ENCODE peak calls at places on chromosomes 6 and 20, in eight cellular contexts. O is GM23248, W is PC-3, P is GM23338, T is SK-N-SH, L is HCT116, F is PC-9, K is Karpas-422. I is an unnamed sample.

GRCh38 chr6:107822154-107823046 is 1.7 kb downstream of the SCML4 start:
- DNase-seq in T (no peak), P (no peak), F (no peak), K (peak; percentile 53), W (no peak), O (no peak), L (no peak), I (no peak)

GRCh38 chr6:123546537-123546936 is 90.2 kb downstream of the TRDN start:
- DNase-seq in P (no peak), T (no peak), W (no peak), L (no peak), O (no peak), F (no peak), K (no peak), I (no peak)

GRCh38 chr20:31861346-31862156 is 8.8 kb downstream of the DUSP15 start:
- DNase-seq in L (peak; percentile 35), P (peak; percentile 97), K (peak; percentile 50), F (peak; percentile 56), W (peak; percentile 53), T (peak; percentile 99), O (peak; percentile 71), I (peak; percentile 94)

GRCh38 chr6:33988121-33989015 is 157.5 kb downstream of the GRM4 start:
- DNase-seq in K (no peak), F (no peak), W (no peak), L (no peak), P (no peak), T (peak; percentile 45), O (no peak), I (peak; percentile 85)

GRCh38 chr6:3398755-3399671 is 57.8 kb downstream of the SLC22A23 start:
- DNase-seq in T (no peak), W (peak; percentile 17), K (no peak), L (no peak), F (no peak), P (no peak), O (no peak), I (peak; percentile 50)

GRCh38 chr6:99712560-99712959 is 105.9 kb downstream of the PRDM13 start:
- DNase-seq in F (no peak), T (no peak), K (no peak), P (no peak), O (no peak), L (no peak), W (no peak), I (no peak)

GRCh38 chr6:143157146-143157545 is 96.5 kb downstream of the AIG1 start:
- DNase-seq in O (peak; percentile 56), P (no peak), F (peak; percentile 9), T (no peak), K (no peak), L (no peak), W (peak; percentile 13), I (no peak)

GRCh38 chr6:43669050-43669921 is 18.3 kb downstream of the MRPS18A start:
- DNase-seq in K (no peak), F (no peak), T (peak; percentile 46), P (peak; percentile 27), W (no peak), O (peak; percentile 94), L (no peak), I (peak; percentile 51)

GRCh38 chr6:129648819-129649491 is 61.0 kb downstream of the ARHGAP18 start:
- DNase-seq in K (no peak), O (no peak), W (no peak), F (no peak), T (no peak), P (no peak), L (peak; percentile 55), I (no peak)

GRCh38 chr6:157995458-157995857 is 13.8 kb downstream of the SYNJ2 start:
- DNase-seq in P (no peak), K (no peak), F (no peak), W (no peak), T (no peak), L (no peak), O (no peak), I (no peak)

GRCh38 chr20:62482136-62482833 is 6.5 kb upstream of the GATA5 start:
- DNase-seq in L (no peak), W (peak; percentile 24), K (no peak), F (peak; percentile 79), P (no peak), O (no peak), T (no peak), I (peak; percentile 62)

GRCh38 chr6:107116328-107116892 is 1.1 kb upstream of the BEND3 start:
- DNase-seq in L (no peak), T (peak; percentile 51), W (peak; percentile 23), F (no peak), O (peak; percentile 51), K (peak; percentile 90), P (peak; percentile 96), I (peak; percentile 58)

GRCh38 chr6:149458196-149458595 is 26.6 kb downstream of the ZC3H12D start:
- DNase-seq in F (no peak), P (no peak), W (no peak), T (no peak), K (no peak), O (peak; percentile 28), L (no peak), I (no peak)

GRCh38 chr20:3846740-3847418 is at the start of gene MAVS:
- DNase-seq in T (peak; percentile 98), P (peak; percentile 95), F (peak; percentile 91), K (peak; percentile 96), L (peak; percentile 40), O (peak; percentile 91), W (peak; percentile 88), I (peak; percentile 94)

GRCh38 chr20:50837532-50838321 is 42.9 kb downstream of the BCAS4 start:
- DNase-seq in W (peak; percentile 11), O (peak; percentile 93), K (peak; percentile 57), T (no peak), L (no peak), P (no peak), F (no peak), I (peak; percentile 75)

DNA sequence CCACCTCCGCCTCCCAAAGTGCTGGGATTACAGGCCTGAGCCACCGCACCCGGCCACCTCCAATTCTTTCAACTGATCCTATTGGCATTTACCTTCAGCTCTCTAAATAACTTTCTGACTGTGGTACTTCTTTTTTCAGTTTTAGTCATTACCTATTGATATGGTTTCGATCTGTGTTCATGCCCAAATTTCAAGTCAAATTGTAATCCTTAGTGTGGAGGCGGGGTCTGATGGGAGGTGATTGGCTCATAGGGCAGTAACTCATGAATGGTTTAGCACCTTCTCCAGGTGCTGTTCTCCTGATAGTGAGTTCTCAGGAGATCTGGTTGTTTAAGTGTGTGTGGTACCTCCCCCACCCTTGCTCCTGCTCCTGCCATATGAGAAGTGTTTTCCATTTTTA is 140.9 kb downstream of the LPA start:
- DNase-seq in L (no peak), P (no peak), O (no peak), W (no peak), F (no peak), T (no peak), K (no peak), I (no peak)
- H3K9me2 ChIP-seq in L (no peaks in the 10 kb centered on the region), P (no peaks in the 10 kb centered on the region), O (no peaks in the 10 kb centered on the region), W (no peaks in the 10 kb centered on the region), F (no peaks in the 10 kb centered on the region), T (no peaks in the 10 kb centered on the region), K (no peaks in the 10 kb centered on the region), I (no peaks in the 10 kb centered on the region)

GRCh38 chr20:52434041-52434425 is 242.5 kb upstream of the ZFP64 start:
- DNase-seq in P (no peak), L (no peak), F (no peak), O (no peak), W (no peak), T (no peak), K (no peak), I (no peak)
- H3K9me2 ChIP-seq in P (peaks cover 8% of the 10 kb centered on the region), L (no peaks in the 10 kb centered on the region), F (no peaks in the 10 kb centered on the region), O (no peaks in the 10 kb centered on the region), W (no peaks in the 10 kb centered on the region), T (no peaks in the 10 kb centered on the region), K (no peaks in the 10 kb centered on the region), I (no peaks in the 10 kb centered on the region)

DNA sequence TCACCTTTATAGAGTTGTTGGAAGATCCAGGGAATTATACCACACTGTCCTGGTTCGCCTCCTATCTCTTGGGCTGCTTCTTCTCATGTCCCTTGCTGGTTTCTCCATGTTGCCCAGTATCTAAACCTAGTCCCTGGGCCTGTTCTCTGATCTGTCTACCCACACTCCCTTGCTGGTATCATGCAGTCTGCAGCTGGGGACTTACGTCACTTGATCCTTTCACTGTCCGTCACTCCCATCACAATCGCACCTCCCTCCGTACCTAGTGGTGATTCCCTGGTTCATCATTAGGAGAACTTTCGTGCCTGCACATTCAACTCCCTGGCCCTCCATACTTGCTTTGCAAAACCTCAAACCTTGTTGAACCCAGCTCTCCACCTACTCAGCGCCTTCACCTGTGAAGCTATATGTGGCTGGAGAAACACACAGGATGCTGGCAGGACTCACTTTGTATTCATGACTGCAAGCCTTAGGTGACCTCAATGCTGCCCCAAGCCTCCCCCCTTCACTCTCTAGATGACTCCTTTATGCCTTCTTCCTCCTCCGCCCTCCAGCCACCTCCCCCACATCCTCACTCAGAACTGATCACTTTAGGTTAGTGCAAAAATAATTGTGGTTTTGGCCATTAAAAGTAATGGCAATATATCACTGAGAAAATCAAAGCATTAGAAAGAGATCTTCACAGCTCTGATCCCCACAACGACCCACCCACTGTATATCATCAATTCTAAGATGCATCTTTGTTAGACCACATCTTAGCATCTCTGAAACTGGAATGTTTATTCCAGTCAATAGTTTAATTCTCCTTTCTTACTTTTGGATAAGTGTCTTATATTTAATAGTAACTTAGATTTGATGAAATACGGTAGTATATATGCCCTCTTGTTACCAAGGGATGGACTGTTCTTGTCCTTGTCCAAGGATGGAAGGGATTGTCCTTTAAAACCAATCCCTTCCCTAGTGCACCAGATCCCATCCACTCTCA is 26.4 kb downstream of the GDAP1L1 start:
- DNase-seq in K (no peak), T (no peak), O (no peak), F (no peak), W (no peak), L (no peak), P (no peak), I (no peak)
- H3K9me2 ChIP-seq in K (no peaks in the 10 kb centered on the region), T (no peaks in the 10 kb centered on the region), O (no peaks in the 10 kb centered on the region), F (no peaks in the 10 kb centered on the region), W (no peaks in the 10 kb centered on the region), L (no peaks in the 10 kb centered on the region), P (no peaks in the 10 kb centered on the region), I (no peaks in the 10 kb centered on the region)

DNA sequence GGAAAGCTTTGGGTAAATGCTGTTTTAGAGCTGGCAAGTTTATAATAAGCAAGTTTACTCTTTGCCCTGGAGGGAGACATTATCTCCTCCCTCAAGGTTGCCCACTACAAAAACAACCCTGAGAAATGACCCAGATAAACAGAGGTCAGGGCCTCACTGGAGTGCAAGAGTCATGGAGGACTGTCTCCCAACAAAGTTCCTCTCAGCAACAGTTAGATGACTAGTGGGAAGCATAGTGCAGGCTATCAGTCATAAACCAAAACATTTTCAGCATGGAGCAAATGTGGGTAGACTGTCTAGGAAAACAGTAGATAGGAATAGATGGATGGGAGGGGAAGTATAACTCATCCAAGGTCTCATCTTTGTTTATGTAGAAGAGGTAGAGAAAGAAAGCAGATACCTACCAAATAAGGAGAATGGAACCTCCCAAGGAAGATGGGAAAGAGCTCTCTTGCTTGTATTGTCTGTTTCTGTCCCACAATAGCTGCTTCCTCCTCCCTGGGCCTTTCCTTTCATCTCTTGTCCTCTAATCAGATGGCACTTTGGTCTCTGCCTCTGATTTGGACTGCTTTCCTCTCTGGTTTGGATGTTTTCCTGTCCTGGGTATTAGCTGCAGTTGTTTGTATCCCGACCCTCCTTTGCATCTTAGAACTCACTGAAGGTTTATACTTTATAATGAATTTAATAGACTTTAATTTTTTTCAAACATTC is 95.4 kb downstream of the WASF1 start:
- DNase-seq in K (no peak), P (peak; percentile 4), L (no peak), O (no peak), F (no peak), W (no peak), T (no peak), I (no peak)
- H3K9me2 ChIP-seq in K (no peaks in the 10 kb centered on the region), P (no peaks in the 10 kb centered on the region), L (no peaks in the 10 kb centered on the region), O (no peaks in the 10 kb centered on the region), F (no peaks in the 10 kb centered on the region), W (no peaks in the 10 kb centered on the region), T (no peaks in the 10 kb centered on the region), I (no peaks in the 10 kb centered on the region)

GRCh38 chr6:134034951-134035822 is 17.2 kb downstream of the SLC2A12 start:
- DNase-seq in F (no peak), P (no peak), K (no peak), L (peak; percentile 38), W (peak; percentile 68), T (no peak), O (peak; percentile 19), I (no peak)
- H3K9me2 ChIP-seq in F (no peaks in the 10 kb centered on the region), P (no peaks in the 10 kb centered on the region), K (no peaks in the 10 kb centered on the region), L (no peaks in the 10 kb centered on the region), W (no peaks in the 10 kb centered on the region), T (no peaks in the 10 kb centered on the region), O (no peaks in the 10 kb centered on the region), I (no peaks in the 10 kb centered on the region)